ENCODE peak calls at places on chromosomes 12 and 14, in seven cellular contexts. A is cardiac fibroblast, Z is GM20000, K is uterus, C is neural crest cell, I is A549, S is foreskin fibroblast. D is an unnamed sample.

GRCh38 chr12:49784756-49785409 is 43.3 kb downstream of the NCKAP5L start:
- DNase-seq in Z (no peak), I (peak), A (peak), C (no peak), K (no peak), S (peak), D (no peak)

GRCh38 chr12:138898-139534 is 72.4 kb downstream of the IQSEC3 start:
- DNase-seq in A (peak), I (no peak), Z (no peak), C (no peak), S (peak), K (peak), D (no peak)

GRCh38 chr12:119151445-119151844 is 27.3 kb upstream of the HSPB8 start:
- DNase-seq in K (no peak), Z (no peak), C (no peak), A (peak), S (no peak), I (no peak), D (no peak)

GRCh38 chr12:11563785-11564739 is 85.4 kb upstream of the ETV6 start:
- DNase-seq in Z (no peak), A (no peak), S (no peak), I (no peak), K (no peak), C (no peak), D (no peak)

GRCh38 chr12:51721281-51721940 is 127.1 kb downstream of the FIGNL2 start:
- DNase-seq in C (no peak), Z (no peak), S (peak), I (no peak), K (peak), A (peak), D (peak)

GRCh38 chr12:63319936-63320633 is 169.1 kb upstream of the AVPR1A start:
- DNase-seq in A (no peak), I (no peak), K (no peak), S (peak), C (no peak), Z (no peak), D (no peak)

GRCh38 chr14:90851327-90852036 is 35.3 kb upstream of the TTC7B start:
- DNase-seq in S (no peak), C (no peak), A (no peak), Z (no peak), I (no peak), K (no peak), D (no peak)

GRCh38 chr12:49893753-49894752 is 9.6 kb downstream of the FAIM2 start:
- DNase-seq in A (peak), C (no peak), K (no peak), I (peak), Z (no peak), S (peak), D (no peak)

GRCh38 chr12:95622879-95623278 is 71.6 kb upstream of the USP44 start:
- DNase-seq in A (no peak), S (no peak), K (no peak), Z (no peak), I (no peak), C (no peak), D (no peak)

GRCh38 chr12:76266797-76267196 is 81.4 kb downstream of the BBS10 start:
- DNase-seq in Z (no peak), A (peak), K (no peak), S (peak), I (peak), C (no peak), D (no peak)

GRCh38 chr12:91852646-91853045 is 293.0 kb downstream of the BTG1 start:
- DNase-seq in C (no peak), Z (no peak), I (no peak), K (no peak), A (no peak), S (peak), D (no peak)

GRCh38 chr12:33472299-33472698 is 32.7 kb upstream of the SYT10 start:
- DNase-seq in I (no peak), A (no peak), K (no peak), Z (no peak), S (no peak), C (no peak), D (no peak)

GRCh38 chr14:61051046-61051445 is 70.0 kb downstream of the SLC38A6 start:
- DNase-seq in Z (no peak), I (no peak), A (peak), S (peak), C (no peak), K (no peak), D (no peak)

GRCh38 chr12:100075598-100075997 is 67.1 kb downstream of the BLTP3B start:
- DNase-seq in I (no peak), C (no peak), S (no peak), Z (no peak), A (no peak), K (no peak), D (no peak)

GRCh38 chr12:100083308-100083707 is 59.4 kb downstream of the BLTP3B start:
- DNase-seq in K (no peak), C (no peak), A (no peak), S (no peak), Z (no peak), I (no peak), D (no peak)

DNA sequence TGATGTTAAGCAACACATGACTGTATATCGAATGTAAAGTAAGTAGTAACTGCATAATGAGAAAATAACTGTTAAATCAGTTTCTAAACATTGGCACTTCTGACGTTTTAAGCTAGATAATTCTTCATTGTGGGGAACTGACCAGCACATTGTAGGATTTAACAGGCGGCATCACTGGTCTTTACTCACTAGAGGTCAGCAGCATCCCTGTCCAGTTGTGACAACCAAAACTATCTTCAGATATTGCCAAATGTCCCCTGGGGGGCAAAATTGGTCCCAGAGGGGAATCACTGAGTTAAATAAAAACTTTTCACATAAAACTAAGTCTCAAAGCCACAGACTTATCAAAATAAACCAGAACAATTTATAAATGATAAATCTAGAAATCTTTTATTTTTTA is 65.3 kb downstream of the BLTP3B start:
- DNase-seq in S (peak), I (peak), C (no peak), Z (no peak), K (no peak), A (peak), D (no peak)
- TF ChIP-seq CTCF in S (peak), I (no peak), C (no peak), Z (no peak), K (no peak), A (peak), D (no peak)

GRCh38 chr12:53174881-53175491 is 5.5 kb upstream of the ZNF740 start:
- DNase-seq in I (peak), C (no peak), S (peak), Z (no peak), A (peak), K (peak), D (no peak)
- TF ChIP-seq CTCF in I (peak), C (peak), S (peak), Z (no peak), A (peak), K (no peak), D (peak)

DNA sequence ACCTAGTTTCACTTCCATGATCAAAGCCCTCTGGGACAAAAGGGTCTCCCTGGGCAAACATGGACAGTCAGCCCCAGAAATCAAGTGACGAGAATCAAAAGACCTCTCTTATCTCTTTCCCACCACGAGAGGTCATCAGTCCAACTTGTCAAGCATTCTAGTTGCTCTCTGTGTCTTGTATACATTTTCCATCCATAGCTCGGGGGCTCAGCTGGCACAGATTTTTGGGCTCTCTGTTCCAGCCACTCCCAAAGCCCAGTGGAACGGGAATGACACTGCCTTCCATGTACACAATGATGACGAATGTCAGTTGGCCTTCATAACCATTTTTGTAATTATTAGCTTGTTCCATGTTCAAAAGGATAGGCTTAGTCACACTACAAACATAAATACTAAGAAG is 29.7 kb downstream of the NOS1 start:
- DNase-seq in S (no peak), I (peak), C (no peak), K (no peak), A (no peak), Z (no peak), D (no peak)
- TF ChIP-seq CTCF in S (no peak), I (peak), C (no peak), K (no peak), A (no peak), Z (no peak), D (no peak)

DNA sequence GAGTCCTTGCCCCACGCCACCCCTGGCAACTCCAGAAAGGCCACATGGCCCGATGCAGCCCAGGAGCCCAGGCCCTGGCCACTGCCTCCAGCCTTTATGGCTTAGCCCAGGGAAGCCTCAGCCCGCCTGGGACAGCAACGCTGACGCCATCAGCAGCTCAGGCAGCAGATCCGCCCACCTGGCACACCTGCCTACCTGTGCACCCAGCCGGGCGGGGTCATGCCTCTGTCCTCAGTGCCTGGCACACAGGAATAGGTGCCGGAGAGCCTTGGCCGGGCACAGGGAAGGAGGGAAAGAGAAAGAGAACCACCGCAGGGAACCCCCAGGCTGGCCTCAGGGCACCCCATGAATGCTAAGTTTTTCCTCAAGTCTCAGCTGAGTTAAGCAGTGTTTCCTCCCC is 21.1 kb downstream of the BEGAIN start:
- DNase-seq in Z (no peak), C (no peak), S (no peak), A (no peak), K (no peak), I (no peak), D (no peak)
- TF ChIP-seq CTCF in Z (no peak), C (no peak), S (no peak), A (no peak), K (no peak), I (no peak), D (no peak)

GRCh38 chr14:106309423-106309822 is 783.0 kb downstream of the TMEM121 start:
- DNase-seq in C (no peak), S (no peak), Z (no peak), A (no peak), I (no peak), K (no peak), D (no peak)

DNA sequence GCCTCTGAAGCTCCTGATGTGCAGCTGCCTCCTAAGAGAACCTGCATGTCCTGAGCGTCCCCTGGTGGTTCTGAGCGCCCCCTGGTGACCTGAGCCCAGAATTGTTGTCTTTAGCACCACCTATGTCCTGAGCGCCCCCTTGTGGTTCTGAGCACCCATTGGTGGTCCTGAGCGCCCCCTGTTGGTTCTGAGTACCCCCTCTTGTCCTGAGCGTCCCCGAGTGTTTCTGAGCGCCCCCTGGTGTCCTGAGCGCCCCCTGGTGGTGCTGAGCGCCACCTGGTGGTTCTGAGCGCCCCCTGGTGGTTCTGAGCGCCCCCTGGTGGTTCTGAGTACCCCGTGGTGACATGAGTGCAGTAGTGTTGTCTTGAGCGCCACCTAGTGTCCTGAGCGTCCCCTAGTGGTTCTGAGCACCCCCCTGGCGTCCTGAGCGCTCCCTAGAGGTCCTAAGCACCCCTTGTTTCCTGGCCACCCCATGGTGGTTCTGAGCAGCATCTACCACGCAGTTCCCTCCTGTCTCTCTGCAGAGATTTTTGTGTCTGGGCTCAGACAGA is 782.5 kb downstream of the TMEM121 start:
- DNase-seq in S (peak), K (no peak), C (no peak), I (peak), A (no peak), Z (peak), D (peak)
- TF ChIP-seq CTCF in S (peak), K (no peak), C (peak), I (peak), A (peak), Z (peak), D (peak)

DNA sequence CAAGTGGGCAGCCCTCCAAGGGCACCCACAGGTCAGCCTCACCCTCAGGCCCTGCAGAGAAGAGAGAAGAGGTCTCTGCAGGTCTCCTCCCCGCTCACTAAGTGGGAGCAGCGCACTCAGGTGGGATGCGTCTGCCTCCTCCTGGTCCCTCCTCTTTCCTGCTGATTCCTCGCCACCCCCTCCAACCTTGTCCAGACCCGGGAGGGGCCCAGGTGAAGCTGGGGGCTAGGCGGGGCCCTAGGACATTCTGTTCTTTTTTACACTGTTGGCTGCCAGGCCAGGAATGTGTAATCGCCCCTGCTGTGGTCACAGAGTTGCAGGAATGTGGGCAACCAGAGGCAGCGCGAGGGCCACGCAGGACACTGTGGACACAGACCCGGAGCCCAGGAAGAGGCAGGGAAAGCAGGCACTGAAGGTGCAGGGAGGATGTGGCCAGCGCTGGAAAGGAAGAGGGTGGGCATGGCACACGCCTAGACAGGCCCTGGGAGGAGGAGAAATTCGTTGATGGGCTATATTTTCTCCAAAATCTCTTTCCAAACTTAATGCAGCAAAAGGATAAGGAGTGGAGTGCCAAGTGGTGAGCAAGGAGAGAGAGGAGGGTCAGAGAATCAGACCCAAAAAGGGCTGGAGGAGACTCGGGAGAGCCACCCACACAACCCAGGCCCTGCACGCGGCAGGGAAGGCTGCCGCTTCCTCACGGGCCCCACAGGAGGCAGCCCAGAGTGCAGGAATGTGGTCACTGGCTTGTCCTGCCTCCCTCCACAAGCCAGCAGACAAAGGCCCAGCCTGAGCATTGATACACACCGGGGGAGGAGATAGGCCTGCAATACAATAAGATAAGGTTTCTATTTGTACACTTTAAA is 947 bp upstream of the SCNN1A start:
- DNase-seq in Z (peak), I (peak), A (peak), S (peak), K (peak), C (no peak), D (peak)
- TF ChIP-seq CTCF in Z (no peak), I (peak), A (peak), S (peak), K (peak), C (peak), D (no peak)

GRCh38 chr12:24596768-24597388 is 352.0 kb downstream of the BCAT1 start:
- DNase-seq in S (peak), K (no peak), I (peak), C (no peak), Z (peak), A (peak), D (no peak)
- TF ChIP-seq CTCF in S (peak), K (peak), I (peak), C (peak), Z (peak), A (peak), D (peak)

D was measured in endothelial cell.